ENCODE peak calls at places on chromosomes 6 and 20, in ten cellular contexts. A is fibroblast of lung, V is foreskin fibroblast, N is progenitor cell of endocrine pancreas, W is uterus, D is mucosa of descending colon, F is AG10803, R is heart right ventricle, Y is HepG2, K is H9. S is an unnamed sample.
A peak's percentile ranks its signal among the peaks of the same experiment; 100 is the strongest.

GRCh38 chr6:87155920-87156600 is 695 bp downstream of the ZNF292 start:
- DNase-seq in A (peak; percentile 59), V (peak; percentile 62), N (peak; percentile 52), W (peak; percentile 39), D (peak; percentile 67), F (peak; percentile 40), R (peak; percentile 32), Y (peak; percentile 39), K (peak; percentile 71), S (peak; percentile 75)

GRCh38 chr6:100504786-100505737 is 40.3 kb upstream of the SIM1 start:
- DNase-seq in A (peak; percentile 96), V (peak; percentile 78), N (no peak), W (no peak), D (no peak), F (peak; percentile 91), R (no peak), Y (no peak), K (no peak), S (no peak)

GRCh38 chr20:6731951-6732580 is 35.4 kb upstream of the BMP2 start:
- DNase-seq in A (no peak), V (no peak), N (no peak), W (peak; percentile 63), D (no peak), F (no peak), R (peak; percentile 83), Y (no peak), K (no peak), S (no peak)

GRCh38 chr20:10667560-10668167 is 6.1 kb downstream of the JAG1 start:
- DNase-seq in A (no peak), V (no peak), N (no peak), W (peak; percentile 7), D (no peak), F (no peak), R (no peak), Y (no peak), K (no peak), S (no peak)

GRCh38 chr6:51855310-51856082 is 231.9 kb downstream of the PKHD1 start:
- DNase-seq in A (peak; percentile 25), V (peak; percentile 25), N (no peak), W (no peak), D (peak; percentile 73), F (peak; percentile 63), R (no peak), Y (peak; percentile 79), K (peak; percentile 57), S (no peak)

GRCh38 chr6:36793296-36793912 is 45.8 kb downstream of the CPNE5 start:
- DNase-seq in A (no peak), V (no peak), N (no peak), W (no peak), D (no peak), F (no peak), R (no peak), Y (no peak), K (no peak), S (no peak)

GRCh38 chr6:102114402-102114801 is 720.9 kb downstream of the GRIK2 start:
- DNase-seq in A (no peak), V (no peak), N (no peak), W (no peak), D (no peak), F (no peak), R (no peak), Y (peak; percentile 20), K (peak; percentile 43), S (no peak)

GRCh38 chr6:157380458-157380778 is 572 bp upstream of the ZDHHC14 start:
- DNase-seq in A (no peak), V (no peak), N (no peak), W (no peak), D (peak; percentile 39), F (no peak), R (no peak), Y (no peak), K (peak; percentile 45), S (peak; percentile 73)

GRCh38 chr6:34671801-34672656 is 24.5 kb downstream of the ILRUN start:
- DNase-seq in A (peak; percentile 55), V (peak; percentile 88), N (no peak), W (no peak), D (peak; percentile 72), F (peak; percentile 56), R (no peak), Y (no peak), K (no peak), S (no peak)

GRCh38 chr6:160042014-160042773 is 73.3 kb downstream of the IGF2R start:
- DNase-seq in A (peak; percentile 83), V (peak; percentile 79), N (no peak), W (no peak), D (no peak), F (peak; percentile 33), R (no peak), Y (no peak), K (no peak), S (no peak)

GRCh38 chr6:1864496-1864895 is 254.8 kb downstream of the FOXC1 start:
- DNase-seq in A (peak; percentile 15), V (no peak), N (no peak), W (no peak), D (no peak), F (no peak), R (no peak), Y (peak; percentile 28), K (no peak), S (no peak)

GRCh38 chr6:14031516-14031915 is 86.1 kb upstream of the CD83 start:
- DNase-seq in A (peak; percentile 61), V (peak; percentile 38), N (no peak), W (no peak), D (no peak), F (peak; percentile 41), R (no peak), Y (no peak), K (no peak), S (no peak)

GRCh38 chr20:57043669-57044268 is 222.7 kb downstream of the BMP7 start:
- DNase-seq in A (no peak), V (no peak), N (no peak), W (no peak), D (peak; percentile 6), F (no peak), R (no peak), Y (peak; percentile 18), K (no peak), S (no peak)

GRCh38 chr20:57048027-57048869 is 218.2 kb downstream of the BMP7 start:
- DNase-seq in A (no peak), V (peak; percentile 71), N (peak; percentile 33), W (no peak), D (peak; percentile 34), F (peak; percentile 65), R (no peak), Y (peak; percentile 35), K (peak; percentile 76), S (no peak)

GRCh38 chr20:57049298-57049697 is 217.1 kb downstream of the BMP7 start:
- DNase-seq in A (no peak), V (no peak), N (no peak), W (no peak), D (no peak), F (no peak), R (no peak), Y (no peak), K (no peak), S (no peak)

GRCh38 chr20:57051096-57051495 is 215.3 kb downstream of the BMP7 start:
- DNase-seq in A (no peak), V (no peak), N (no peak), W (no peak), D (no peak), F (no peak), R (no peak), Y (peak; percentile 76), K (no peak), S (no peak)

DNA sequence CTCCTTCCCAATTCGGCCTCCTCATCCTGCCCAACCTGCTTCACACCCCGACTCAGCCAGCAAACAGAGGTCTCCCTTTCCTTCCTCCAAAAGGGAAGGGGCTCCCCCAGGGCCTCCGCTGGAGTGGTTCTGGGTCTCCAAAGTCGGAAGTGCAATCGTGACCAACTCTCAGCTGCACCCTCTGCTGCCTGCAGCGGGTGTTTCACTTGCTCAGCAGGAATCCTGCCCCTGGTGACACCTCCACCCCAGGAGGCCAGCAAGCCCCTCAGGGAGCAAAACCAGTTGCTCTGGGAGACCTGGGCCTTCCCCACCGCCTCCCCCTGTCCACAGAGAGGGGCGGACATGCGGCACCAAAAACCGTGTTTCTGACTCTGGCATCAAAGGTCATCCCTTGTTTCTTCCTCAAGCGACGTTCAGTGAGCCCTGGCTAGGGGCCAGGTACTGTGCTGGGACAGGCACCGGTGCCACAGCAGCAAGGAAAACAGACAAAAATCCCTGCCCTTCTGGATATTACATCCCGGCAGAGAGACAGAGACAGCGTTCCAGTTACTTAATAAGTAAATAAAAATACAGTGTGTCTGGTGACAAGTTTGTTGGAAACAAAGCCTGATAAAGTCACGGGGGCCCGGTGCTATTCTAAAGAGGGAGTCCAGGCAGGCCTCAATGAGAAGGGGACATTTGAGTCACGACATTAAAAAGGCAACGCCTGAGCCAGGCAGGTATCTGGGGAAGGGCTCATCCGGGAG is 219.0 kb downstream of the BMP7 start:
- DNase-seq in A (no peak), V (no peak), N (no peak), W (no peak), D (peak; percentile 3), F (no peak), R (no peak), Y (peak; percentile 34), K (no peak), S (no peak)
- TF ChIP-seq CTCF in A (no peak), V (peak; percentile 30), N (peak; percentile 34), W (no peak), D (no peak), F (peak; percentile 28), R (no peak), Y (peak; percentile 68), K (peak; percentile 12), S (peak; percentile 43)

GRCh38 chr6:99349620-99350141 is at the start of gene FAXC:
- DNase-seq in A (peak; percentile 50), V (peak; percentile 52), N (peak; percentile 66), W (peak; percentile 30), D (peak; percentile 46), F (peak; percentile 3), R (no peak), Y (peak; percentile 9), K (peak; percentile 71), S (peak; percentile 78)
- TF ChIP-seq CTCF in A (no peak), V (peak; percentile 5), N (peak; percentile 57), W (peak; percentile 23), D (no peak), F (no peak), R (no peak), Y (peak; percentile 57), K (peak; percentile 54), S (peak; percentile 58)

DNA sequence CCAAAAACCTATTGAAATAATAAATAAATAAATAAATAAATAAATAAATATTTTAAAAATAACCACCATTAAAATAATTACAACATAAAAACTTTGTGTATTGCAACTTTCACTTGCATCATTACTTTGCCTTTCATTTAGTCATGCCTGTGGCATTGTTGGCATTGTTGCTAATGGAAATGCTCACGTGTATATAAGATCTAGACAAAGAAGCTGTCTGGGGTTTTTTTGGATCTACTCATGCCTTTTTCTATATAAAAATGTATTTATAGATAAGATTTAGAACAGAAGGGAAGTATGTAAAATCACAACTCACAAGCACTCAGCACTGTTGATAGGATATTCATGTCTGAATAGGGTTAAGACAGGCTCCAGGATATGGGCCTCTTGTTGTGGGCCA is 27.9 kb downstream of the GFRA4 start:
- DNase-seq in A (no peak), V (no peak), N (no peak), W (no peak), D (no peak), F (peak; percentile 30), R (no peak), Y (no peak), K (no peak), S (no peak)
- TF ChIP-seq CTCF in A (no peak), V (no peak), N (no peak), W (no peak), D (no peak), F (no peak), R (no peak), Y (no peak), K (no peak), S (no peak)

GRCh38 chr6:117167520-117168271 is 97.7 kb upstream of the VGLL2 start:
- DNase-seq in A (peak; percentile 46), V (no peak), N (no peak), W (no peak), D (no peak), F (peak; percentile 50), R (no peak), Y (no peak), K (peak; percentile 42), S (no peak)
- TF ChIP-seq CTCF in A (no peak), V (no peak), N (peak; percentile 32), W (no peak), D (no peak), F (no peak), R (no peak), Y (peak; percentile 16), K (peak; percentile 53), S (peak; percentile 35)

S was measured in type B pancreatic cell.